ENCODE peak calls at places on chromosomes 11 and 22, in eight cellular contexts. C, K, B, V, N, U, E and P are unnamed samples.

GRCh38 chr22:50115693-50116092 is 25.9 kb downstream of the MOV10L1 start:
- DNase-seq in C (peak), K (no peak), B (no peak), V (no peak), N (peak), U (no peak), E (no peak), P (no peak)

GRCh38 chr22:48663297-48663696 is 1164.4 kb downstream of the BRD1 start:
- DNase-seq in C (no peak), K (no peak), B (no peak), V (no peak), N (no peak), U (peak), E (no peak), P (peak)

GRCh38 chr11:3781423-3781822 is 15.9 kb downstream of the NUP98 start:
- DNase-seq in C (peak), K (no peak), B (no peak), V (no peak), N (no peak), U (no peak), E (no peak), P (no peak)

GRCh38 chr11:118277312-118277711 is 13.2 kb upstream of the MPZL2 start:
- DNase-seq in C (peak), K (peak), B (no peak), V (no peak), N (no peak), U (peak), E (peak), P (no peak)

GRCh38 chr11:77590194-77590591 is 440 bp downstream of the AQP11 start:
- DNase-seq in C (peak), K (peak), B (no peak), V (no peak), N (peak), U (no peak), E (no peak), P (no peak)

GRCh38 chr11:33532257-33532656 is 168.4 kb downstream of the C11orf91 start:
- DNase-seq in C (no peak), K (no peak), B (no peak), V (no peak), N (no peak), U (no peak), E (no peak), P (no peak)

GRCh38 chr11:1921576-1922141 is 2.2 kb downstream of the TNNT3 start:
- DNase-seq in C (no peak), K (peak), B (no peak), V (no peak), N (no peak), U (no peak), E (no peak), P (peak)

GRCh38 chr11:102330226-102330625 is 12.9 kb downstream of the BIRC3 start:
- DNase-seq in C (no peak), K (no peak), B (no peak), V (no peak), N (no peak), U (no peak), E (no peak), P (no peak)

GRCh38 chr11:70736937-70737640 is 338.8 kb downstream of the CTTN start:
- DNase-seq in C (no peak), K (no peak), B (no peak), V (no peak), N (no peak), U (no peak), E (no peak), P (peak)

GRCh38 chr11:76184551-76184993 is 21.7 kb downstream of the WNT11 start:
- DNase-seq in C (peak), K (no peak), B (no peak), V (no peak), N (no peak), U (no peak), E (no peak), P (no peak)

GRCh38 chr11:103234974-103235373 is 125.7 kb downstream of the DYNC2H1 start:
- DNase-seq in C (peak), K (no peak), B (no peak), V (no peak), N (no peak), U (no peak), E (no peak), P (no peak)

GRCh38 chr22:40083794-40084193 is 89.0 kb downstream of the FAM83F start:
- DNase-seq in C (no peak), K (no peak), B (no peak), V (no peak), N (no peak), U (no peak), E (no peak), P (no peak)

GRCh38 chr11:100739636-100740035 is 52.5 kb downstream of the ARHGAP42 start:
- DNase-seq in C (peak), K (no peak), B (no peak), V (no peak), N (peak), U (no peak), E (no peak), P (no peak)

GRCh38 chr11:48031602-48032001 is 51.2 kb downstream of the PTPRJ start:
- DNase-seq in C (no peak), K (no peak), B (no peak), V (no peak), N (no peak), U (peak), E (no peak), P (no peak)

GRCh38 chr11:79237676-79238075 is 203.2 kb downstream of the TENM4 start:
- DNase-seq in C (no peak), K (no peak), B (no peak), V (no peak), N (no peak), U (no peak), E (no peak), P (no peak)

GRCh38 chr11:46117842-46118241 is 3.4 kb downstream of the PHF21A start:
- DNase-seq in C (no peak), K (no peak), B (no peak), V (no peak), N (no peak), U (peak), E (no peak), P (no peak)

GRCh38 chr11:92477686-92478085 is 253.1 kb downstream of the FAT3 start:
- DNase-seq in C (no peak), K (no peak), B (no peak), V (no peak), N (no peak), U (no peak), E (no peak), P (no peak)

GRCh38 chr11:59997800-59998199 is 19.2 kb upstream of the OOSP4B start:
- DNase-seq in C (no peak), K (no peak), B (no peak), V (no peak), N (no peak), U (no peak), E (no peak), P (no peak)

GRCh38 chr11:67482275-67482735 is 521 bp upstream of the AIP start:
- DNase-seq in C (no peak), K (no peak), B (no peak), V (no peak), N (no peak), U (peak), E (no peak), P (no peak)

GRCh38 chr11:130634981-130635473 is 186.6 kb downstream of the ADAMTS15 start:
- DNase-seq in C (peak), K (peak), B (no peak), V (no peak), N (no peak), U (peak), E (no peak), P (peak)

GRCh38 chr22:50676211-50676636 is 3.6 kb downstream of the SHANK3 start:
- DNase-seq in C (no peak), K (no peak), B (no peak), V (no peak), N (no peak), U (no peak), E (no peak), P (no peak)

GRCh38 chr22:48954781-48955311 is 872.8 kb downstream of the BRD1 start:
- DNase-seq in C (no peak), K (no peak), B (peak), V (no peak), N (peak), U (no peak), E (no peak), P (peak)

GRCh38 chr11:85745626-85746025 is 59.6 kb upstream of the CCDC89 start:
- DNase-seq in C (no peak), K (no peak), B (no peak), V (no peak), N (no peak), U (no peak), E (no peak), P (no peak)

GRCh38 chr11:103961010-103961409 is 75.4 kb upstream of the DDI1 start:
- DNase-seq in C (peak), K (no peak), B (no peak), V (no peak), N (no peak), U (no peak), E (no peak), P (no peak)

GRCh38 chr11:66183581-66184048 is 84.8 kb upstream of the RAB1B start:
- DNase-seq in C (peak), K (no peak), B (no peak), V (no peak), N (no peak), U (peak), E (no peak), P (no peak)

GRCh38 chr11:72429626-72430025 is 4.7 kb downstream of the CLPB start:
- DNase-seq in C (no peak), K (no peak), B (no peak), V (no peak), N (no peak), U (no peak), E (no peak), P (no peak)

GRCh38 chr22:22692707-22693530 is 48.5 kb downstream of the GGTLC2 start:
- DNase-seq in C (peak), K (peak), B (no peak), V (peak), N (peak), U (peak), E (no peak), P (no peak)

GRCh38 chr11:122751298-122752070 is 86.8 kb upstream of the CRTAM start:
- DNase-seq in C (peak), K (no peak), B (no peak), V (no peak), N (no peak), U (no peak), E (no peak), P (no peak)